ENCODE peak calls at places on chromosomes 11 and 22, in five cellular contexts. Z is K562, B is H1, X is HCT116, S is GM12878. Y is an unnamed sample.

GRCh38 chr22:24503137-24503850 is 8.2 kb downstream of the UPB1 start:
- DNase-seq in Z (peak), B (no peak), X (peak), S (peak), Y (peak)

GRCh38 chr11:80136991-80137390 is 696.2 kb upstream of the TENM4 start:
- DNase-seq in Z (no peak), B (no peak), X (no peak), S (no peak), Y (no peak)

GRCh38 chr11:94837317-94837716 is 69.2 kb downstream of the AMOTL1 start:
- DNase-seq in Z (no peak), B (no peak), X (no peak), S (no peak), Y (no peak)

GRCh38 chr11:117546431-117547160 is 218.9 kb downstream of the CEP164 start:
- DNase-seq in Z (no peak), B (no peak), X (no peak), S (no peak), Y (no peak)

GRCh38 chr22:49205401-49205800 is 622.3 kb downstream of the BRD1 start:
- DNase-seq in Z (no peak), B (no peak), X (no peak), S (no peak), Y (no peak)

GRCh38 chr11:12769834-12770345 is 95.7 kb downstream of the TEAD1 start:
- DNase-seq in Z (no peak), B (no peak), X (peak), S (no peak), Y (peak)

GRCh38 chr11:75532200-75532972 is 6.6 kb upstream of the GDPD5 start:
- DNase-seq in Z (peak), B (no peak), X (peak), S (peak), Y (peak)

GRCh38 chr11:102377891-102378290 is 30.9 kb downstream of the BIRC2 start:
- DNase-seq in Z (no peak), B (no peak), X (no peak), S (no peak), Y (no peak)

GRCh38 chr11:69375316-69376154 is 81.6 kb downstream of the MYEOV start:
- DNase-seq in Z (no peak), B (no peak), X (no peak), S (no peak), Y (no peak)

GRCh38 chr11:6635082-6635932 is 16.1 kb upstream of the TPP1 start:
- DNase-seq in Z (no peak), B (no peak), X (no peak), S (no peak), Y (no peak)

GRCh38 chr11:69413015-69413801 is 68.3 kb upstream of the LINC01488 start:
- DNase-seq in Z (no peak), B (no peak), X (no peak), S (no peak), Y (no peak)

GRCh38 chr22:41256898-41257260 is 16.1 kb upstream of the CHADL start:
- DNase-seq in Z (no peak), B (no peak), X (no peak), S (no peak), Y (peak)

GRCh38 chr22:24165673-24166072 is 15.6 kb upstream of the SUSD2 start:
- DNase-seq in Z (no peak), B (no peak), X (no peak), S (no peak), Y (no peak)

GRCh38 chr11:118908931-118909618 is 16.7 kb downstream of the BCL9L start:
- DNase-seq in Z (no peak), B (no peak), X (no peak), S (no peak), Y (no peak)

GRCh38 chr22:36613958-36614357 is 85.0 kb upstream of the EIF3D start:
- DNase-seq in Z (no peak), B (no peak), X (no peak), S (no peak), Y (no peak)
- TF ChIP-seq JUND in Z (no peak), B (no peak), X (no peak), S (no peak), Y (no peak)

GRCh38 chr11:133981156-133981555 is 24.4 kb upstream of the IGSF9B start:
- DNase-seq in Z (no peak), B (no peak), X (no peak), S (no peak), Y (no peak)
- TF ChIP-seq JUND in Z (no peak), B (no peak), X (no peak), S (no peak), Y (no peak)

DNA sequence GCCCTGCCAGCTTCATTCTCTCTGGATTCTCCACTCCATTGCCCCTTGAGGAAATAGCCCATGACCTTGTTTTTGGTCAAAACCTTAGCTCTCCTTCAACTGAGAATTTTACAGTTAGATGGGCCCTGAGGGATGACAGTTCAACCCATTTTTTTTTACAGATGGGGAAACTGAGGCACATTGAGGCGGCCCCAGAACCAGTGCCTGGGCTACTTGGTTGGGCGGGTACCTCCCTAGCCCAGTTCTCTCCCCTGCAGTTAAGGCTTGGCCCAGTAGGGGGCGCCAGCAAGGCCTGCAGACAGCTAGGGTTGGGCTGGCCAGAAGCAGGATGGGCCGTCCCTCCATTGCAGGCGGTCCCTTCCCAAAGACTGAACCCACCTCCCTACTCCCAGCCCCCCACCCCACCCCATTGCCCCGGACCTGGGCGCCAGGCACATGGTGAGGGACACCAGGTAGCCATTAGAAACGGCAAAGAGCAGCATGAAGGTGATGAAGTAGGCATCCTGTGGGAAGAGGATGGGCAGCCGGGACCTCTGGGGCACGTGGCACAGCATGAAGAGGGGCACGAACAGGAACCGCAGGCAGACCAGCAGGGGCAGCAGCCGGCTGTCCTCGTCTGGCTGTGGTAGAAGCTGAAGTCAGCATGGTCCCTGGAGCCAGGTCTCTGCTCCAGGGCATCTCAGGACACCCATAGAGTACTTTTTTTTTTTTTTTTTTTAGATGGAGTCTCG is 7.6 kb downstream of the SLC29A2 start:
- DNase-seq in Z (peak), B (peak), X (no peak), S (no peak), Y (peak)
- TF ChIP-seq JUND in Z (no peak), B (no peak), X (no peak), S (no peak), Y (no peak)

GRCh38 chr11:17983569-17983968 is 29.3 kb downstream of the SERGEF start:
- DNase-seq in Z (no peak), B (no peak), X (no peak), S (no peak), Y (no peak)

GRCh38 chr11:17986711-17987220 is 26.1 kb downstream of the SERGEF start:
- DNase-seq in Z (no peak), B (no peak), X (no peak), S (no peak), Y (no peak)

GRCh38 chr11:17987826-17988225 is 25.0 kb downstream of the SERGEF start:
- DNase-seq in Z (no peak), B (no peak), X (no peak), S (no peak), Y (no peak)

GRCh38 chr11:17986007-17986710 is 26.7 kb downstream of the SERGEF start:
- DNase-seq in Z (no peak), B (no peak), X (peak), S (no peak), Y (no peak)

DNA sequence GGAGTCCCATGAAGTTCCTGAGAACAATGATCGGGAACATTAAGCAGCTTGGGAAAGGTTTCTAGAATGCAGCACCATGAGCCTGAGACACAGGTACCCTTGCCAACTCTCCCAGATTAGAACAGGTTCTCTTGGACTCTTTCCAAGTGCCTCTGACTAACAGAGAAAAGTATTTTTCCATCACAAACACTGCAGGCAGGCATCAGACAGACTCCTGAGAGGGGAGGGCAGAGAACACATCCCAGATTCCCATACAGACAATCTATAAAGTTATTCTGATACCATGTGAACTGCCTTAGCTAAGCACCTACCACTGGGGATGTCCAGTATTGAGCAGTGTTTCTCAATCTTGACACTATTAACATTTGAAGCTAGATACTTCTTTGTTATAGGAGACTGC is 27.3 kb downstream of the SERGEF start:
- DNase-seq in Z (no peak), B (no peak), X (peak), S (no peak), Y (no peak)
- TF ChIP-seq JUND in Z (no peak), B (no peak), X (peak), S (no peak), Y (no peak)